ENCODE peak calls at places on chromosomes 11 and 22, in five cellular contexts. Y is GM12864, B is osteoblast, Q is astrocyte of the cerebellum, C is fibroblast of the aortic adventitia. L is an unnamed sample.

GRCh38 chr11:94767292-94767690 is 865 bp upstream of the AMOTL1 start:
- DNase-seq in Y (no peak), B (no peak), Q (no peak), C (no peak), L (no peak)

GRCh38 chr11:84103096-84103495 is 816.9 kb upstream of the CCDC90B start:
- DNase-seq in Y (no peak), B (no peak), Q (no peak), C (no peak), L (no peak)

GRCh38 chr11:76835928-76836612 is 24.6 kb upstream of the ACER3 start:
- DNase-seq in Y (no peak), B (no peak), Q (peak), C (peak), L (no peak)

GRCh38 chr22:41683616-41684015 is 5.1 kb downstream of the SNU13 start:
- DNase-seq in Y (no peak), B (peak), Q (no peak), C (no peak), L (no peak)

GRCh38 chr11:441418-442274 is at the start of gene ANO9:
- DNase-seq in Y (no peak), B (no peak), Q (no peak), C (no peak), L (no peak)

GRCh38 chr22:39996732-39997131 is 2.0 kb downstream of the FAM83F start:
- DNase-seq in Y (no peak), B (no peak), Q (no peak), C (no peak), L (no peak)

GRCh38 chr22:50399751-50400331 is 56.7 kb downstream of the PPP6R2 start:
- DNase-seq in Y (no peak), B (peak), Q (no peak), C (no peak), L (no peak)

GRCh38 chr11:129766858-129767604 is 48.6 kb upstream of the TMEM45B start:
- DNase-seq in Y (peak), B (no peak), Q (no peak), C (peak), L (no peak)

GRCh38 chr11:100778386-100778785 is 91.3 kb downstream of the ARHGAP42 start:
- DNase-seq in Y (no peak), B (no peak), Q (no peak), C (no peak), L (no peak)

GRCh38 chr11:15114501-15115475 is at the start of gene INSC:
- DNase-seq in Y (no peak), B (peak), Q (no peak), C (no peak), L (no peak)

GRCh38 chr22:27987557-27987956 is 68.5 kb upstream of the PITPNB start:
- DNase-seq in Y (no peak), B (peak), Q (peak), C (peak), L (peak)

GRCh38 chr22:24432059-24432853 is 4.9 kb downstream of the ADORA2A start:
- DNase-seq in Y (no peak), B (peak), Q (no peak), C (peak), L (no peak)

GRCh38 chr11:111531687-111532364 is 8.7 kb upstream of the LAYN start:
- DNase-seq in Y (peak), B (peak), Q (peak), C (peak), L (peak)

GRCh38 chr11:106395716-106396349 is 318.4 kb downstream of the AASDHPPT start:
- DNase-seq in Y (no peak), B (no peak), Q (no peak), C (no peak), L (no peak)

GRCh38 chr11:128424867-128425285 is 162.5 kb downstream of the ETS1 start:
- DNase-seq in Y (no peak), B (peak), Q (no peak), C (peak), L (no peak)

GRCh38 chr11:74462009-74462408 is 5.3 kb downstream of the KCNE3 start:
- DNase-seq in Y (no peak), B (peak), Q (no peak), C (peak), L (no peak)

GRCh38 chr22:45818130-45819085 is 146.8 kb downstream of the ATXN10 start:
- DNase-seq in Y (no peak), B (no peak), Q (no peak), C (no peak), L (no peak)

GRCh38 chr22:40628354-40629042 is 8.0 kb downstream of the MRTFA start:
- DNase-seq in Y (no peak), B (no peak), Q (peak), C (peak), L (no peak)

GRCh38 chr11:17012712-17013547 is 1.3 kb downstream of the PLEKHA7 start:
- DNase-seq in Y (no peak), B (peak), Q (peak), C (peak), L (no peak)

GRCh38 chr11:62133328-62134065 is 9.7 kb downstream of the INCENP start:
- DNase-seq in Y (no peak), B (peak), Q (no peak), C (no peak), L (no peak)

GRCh38 chr11:28303477-28304191 is 195.4 kb downstream of the METTL15 start:
- DNase-seq in Y (no peak), B (no peak), Q (no peak), C (peak), L (no peak)

GRCh38 chr11:45934580-45935318 is 12.3 kb downstream of the LARGE2 start:
- DNase-seq in Y (no peak), B (no peak), Q (no peak), C (no peak), L (no peak)

GRCh38 chr11:111063711-111064110 is 181.8 kb upstream of the POU2AF2 start:
- DNase-seq in Y (no peak), B (no peak), Q (no peak), C (peak), L (no peak)

GRCh38 chr22:50611341-50612060 is 10.9 kb downstream of the MAPK8IP2 start:
- DNase-seq in Y (no peak), B (peak), Q (no peak), C (no peak), L (no peak)

GRCh38 chr11:556857-557256 is 3.7 kb downstream of the LMNTD2 start:
- DNase-seq in Y (no peak), B (no peak), Q (no peak), C (no peak), L (no peak)

GRCh38 chr11:34431979-34432378 is 6.8 kb upstream of the CAT start:
- DNase-seq in Y (no peak), B (no peak), Q (no peak), C (no peak), L (no peak)

GRCh38 chr11:77557553-77557952 is 32.2 kb upstream of the AQP11 start:
- DNase-seq in Y (no peak), B (no peak), Q (no peak), C (no peak), L (no peak)

GRCh38 chr22:46417769-46418168 is 82.3 kb downstream of the TRMU start:
- DNase-seq in Y (no peak), B (no peak), Q (no peak), C (no peak), L (no peak)

GRCh38 chr11:17738350-17739207 is 4.0 kb downstream of the KCNC1 start:
- DNase-seq in Y (no peak), B (peak), Q (no peak), C (no peak), L (no peak)

DNA sequence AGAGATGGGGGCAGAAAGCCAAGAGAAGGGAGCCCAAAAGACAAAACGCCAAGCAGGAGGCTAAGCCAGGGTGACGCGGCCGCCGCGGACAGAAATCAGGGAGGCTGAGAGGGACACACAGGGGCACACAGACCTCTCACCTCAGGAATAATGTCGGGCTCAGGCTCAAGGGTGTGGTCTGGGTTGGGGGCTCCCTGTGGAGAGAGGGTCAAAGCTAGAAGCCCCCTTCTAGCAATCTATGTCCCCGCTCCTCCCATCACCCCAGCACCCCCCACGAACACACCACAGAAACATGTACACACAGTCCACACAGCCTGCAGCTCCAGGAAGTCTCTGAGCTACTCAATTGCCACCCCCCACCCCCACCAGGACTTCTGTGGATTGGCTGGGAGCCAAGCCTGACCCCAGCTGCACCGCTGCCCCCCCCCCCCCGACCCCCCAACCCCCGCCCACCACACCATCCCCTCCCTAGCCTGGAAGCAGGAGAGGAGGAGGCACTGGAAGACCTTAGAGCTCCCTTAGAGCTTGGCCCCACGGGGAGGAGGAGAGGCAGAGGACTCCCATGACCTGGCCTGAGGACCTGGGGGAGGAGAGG is 6.9 kb downstream of the BCL9L start:
- DNase-seq in Y (no peak), B (peak), Q (no peak), C (peak), L (no peak)
- H3K4me3 ChIP-seq in Y (no peak), B (peak), Q (peak), C (peak), L (peak)

GRCh38 chr11:2987881-2988280 is 4.2 kb downstream of the NAP1L4 start:
- DNase-seq in Y (no peak), B (no peak), Q (no peak), C (no peak), L (no peak)
- H3K4me3 ChIP-seq in Y (peak), B (peak), Q (no peak), C (peak), L (no peak)

GRCh38 chr22:44544523-44545433 is 46.7 kb upstream of the RTL6 start:
- DNase-seq in Y (no peak), B (no peak), Q (no peak), C (no peak), L (no peak)
- H3K4me3 ChIP-seq in Y (no peak), B (no peak), Q (no peak), C (no peak), L (no peak)

DNA sequence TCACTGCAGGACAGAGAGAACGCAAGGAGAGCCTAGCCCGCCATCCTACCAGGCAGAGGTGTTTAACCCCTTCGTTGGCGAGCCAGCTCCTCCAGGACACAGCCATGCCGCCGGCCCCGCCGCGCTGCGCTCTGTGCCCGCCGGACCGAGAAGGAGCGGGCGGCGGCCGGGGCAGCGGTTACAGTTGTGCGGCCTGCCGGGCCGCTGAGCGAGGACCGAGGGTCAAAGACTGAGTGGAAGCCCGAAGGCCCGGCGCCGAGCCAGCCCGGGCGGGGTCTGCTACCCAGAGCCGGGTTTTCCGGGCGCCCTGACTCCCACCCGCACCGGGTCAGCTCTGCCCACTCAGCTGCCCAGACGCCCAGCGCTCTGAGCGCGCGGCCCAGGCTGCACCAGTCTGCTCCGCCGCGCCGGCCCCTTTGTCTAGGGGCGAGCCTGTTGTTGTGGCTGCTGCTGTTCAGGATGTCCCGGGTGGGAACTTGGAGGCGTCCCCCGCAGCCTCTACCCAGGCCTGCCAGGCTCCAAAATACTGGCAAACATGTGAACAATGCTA is at the start of gene NOX4:
- DNase-seq in Y (no peak), B (peak), Q (no peak), C (peak), L (no peak)
- H3K4me3 ChIP-seq in Y (no peak), B (peak), Q (peak), C (peak), L (peak)

GRCh38 chr22:37696657-37697539 is at the start of gene TRIOBP:
- DNase-seq in Y (no peak), B (peak), Q (peak), C (peak), L (peak)
- H3K4me3 ChIP-seq in Y (peak), B (peak), Q (peak), C (peak), L (peak)

GRCh38 chr11:87035976-87036583 is 1.7 kb upstream of the TMEM135 start:
- DNase-seq in Y (no peak), B (peak), Q (no peak), C (no peak), L (no peak)

GRCh38 chr11:87036756-87037449 is 831 bp upstream of the TMEM135 start:
- DNase-seq in Y (no peak), B (peak), Q (no peak), C (no peak), L (no peak)

GRCh38 chr11:87038235-87038960 is 664 bp downstream of the TMEM135 start:
- DNase-seq in Y (no peak), B (peak), Q (no peak), C (no peak), L (no peak)

GRCh38 chr11:87039371-87039770 is 1.6 kb downstream of the TMEM135 start:
- DNase-seq in Y (no peak), B (peak), Q (no peak), C (peak), L (no peak)

DNA sequence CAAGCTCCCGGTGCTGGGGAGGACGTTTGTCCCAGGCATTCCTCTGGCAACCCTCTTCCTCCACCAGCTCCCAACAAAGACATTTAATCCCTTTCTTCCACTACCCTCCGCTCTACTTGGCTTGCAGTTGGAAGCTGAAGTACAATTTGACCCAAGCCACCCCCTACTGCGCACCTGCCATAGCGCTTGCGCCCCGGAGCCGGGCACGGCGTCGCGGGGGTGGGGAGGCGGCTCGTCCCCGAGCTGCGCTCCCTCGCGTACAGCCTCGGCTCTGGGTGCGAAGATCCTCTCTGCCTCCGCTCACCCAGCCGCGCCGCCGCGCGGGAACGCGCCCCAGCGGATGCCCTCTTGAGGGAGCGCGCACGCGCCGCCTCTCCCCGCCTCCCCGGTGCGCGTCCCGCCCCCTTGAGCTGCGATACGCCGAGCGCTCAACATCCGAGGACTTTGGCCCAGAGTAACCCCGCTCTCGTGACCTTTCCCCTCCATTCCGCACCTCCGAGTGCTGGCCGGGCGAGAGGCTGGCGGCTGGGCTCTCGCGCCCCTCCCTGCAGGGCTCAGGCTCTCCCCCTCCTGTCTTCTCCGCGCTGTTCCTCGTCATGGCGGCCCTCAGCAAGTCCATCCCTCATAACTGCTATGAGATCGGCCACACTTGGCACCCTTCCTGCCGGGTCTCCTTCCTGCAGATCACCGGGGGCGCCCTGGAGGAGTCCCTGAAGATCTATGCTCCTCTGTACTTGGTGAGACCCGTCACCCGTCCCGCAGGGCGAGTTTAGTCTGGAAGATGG is at the start of gene TMEM135:
- DNase-seq in Y (peak), B (peak), Q (peak), C (peak), L (peak)
- H3K4me3 ChIP-seq in Y (peak), B (peak), Q (peak), C (peak), L (peak)

DNA sequence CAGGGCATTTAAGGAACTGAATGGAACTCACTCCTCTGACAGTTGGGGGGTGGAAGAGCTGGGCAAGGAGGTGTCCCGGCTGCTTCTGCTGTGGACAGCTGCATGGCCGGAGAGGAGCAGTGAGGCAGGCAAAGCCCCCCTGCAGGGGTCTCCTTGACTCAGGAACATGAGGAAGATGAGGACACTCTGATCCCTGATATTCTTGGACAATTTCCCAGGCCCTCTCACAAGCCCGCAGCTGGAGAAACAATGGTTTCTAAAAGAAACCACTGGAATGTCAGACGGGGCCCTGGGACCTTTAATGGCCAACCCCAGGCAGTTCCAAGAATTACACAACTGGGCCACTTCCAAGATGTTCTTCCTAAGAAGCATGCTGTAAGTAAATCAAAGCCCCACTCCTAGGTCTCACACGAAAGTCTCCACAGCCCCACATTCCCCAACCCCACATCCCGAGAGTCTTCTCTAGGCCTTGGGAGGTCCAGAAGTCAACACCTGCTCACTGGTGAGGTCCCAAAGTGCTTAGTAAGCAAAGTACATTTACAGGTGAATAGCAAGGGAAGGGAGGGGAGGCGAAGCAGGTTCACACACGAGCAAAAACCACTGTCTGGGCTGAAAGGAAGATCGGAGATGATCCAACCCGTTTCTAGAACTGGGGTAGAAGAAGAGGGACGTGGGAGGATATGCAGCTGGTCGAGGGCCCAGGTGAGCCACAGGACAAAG is 1.0 kb upstream of the CCDC86 start:
- DNase-seq in Y (no peak), B (peak), Q (peak), C (peak), L (peak)
- H3K4me3 ChIP-seq in Y (no peak), B (peak), Q (no peak), C (peak), L (no peak)

DNA sequence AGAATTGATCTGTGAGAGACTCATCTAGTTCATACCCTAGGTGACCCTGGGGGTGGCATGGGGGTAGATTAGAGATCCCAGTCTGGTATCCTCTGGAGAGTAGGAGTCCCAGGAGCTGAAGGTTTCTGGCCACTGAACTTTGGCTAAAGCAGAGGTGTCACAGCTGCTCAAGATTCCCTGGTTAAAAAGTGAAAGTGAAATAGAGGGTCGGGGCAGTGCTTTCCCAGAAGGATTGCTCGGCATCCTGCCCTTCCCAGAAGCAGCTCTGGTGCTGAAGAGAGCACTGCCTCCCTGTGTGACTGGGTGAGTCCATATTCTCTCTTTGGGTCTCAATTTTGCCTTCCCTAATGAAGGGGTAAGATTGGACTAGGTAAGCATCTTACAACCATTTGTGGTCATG is 651 bp downstream of the IL18BP start:
- DNase-seq in Y (no peak), B (peak), Q (peak), C (peak), L (no peak)
- H3K4me3 ChIP-seq in Y (no peak), B (peak), Q (no peak), C (peak), L (no peak)

DNA sequence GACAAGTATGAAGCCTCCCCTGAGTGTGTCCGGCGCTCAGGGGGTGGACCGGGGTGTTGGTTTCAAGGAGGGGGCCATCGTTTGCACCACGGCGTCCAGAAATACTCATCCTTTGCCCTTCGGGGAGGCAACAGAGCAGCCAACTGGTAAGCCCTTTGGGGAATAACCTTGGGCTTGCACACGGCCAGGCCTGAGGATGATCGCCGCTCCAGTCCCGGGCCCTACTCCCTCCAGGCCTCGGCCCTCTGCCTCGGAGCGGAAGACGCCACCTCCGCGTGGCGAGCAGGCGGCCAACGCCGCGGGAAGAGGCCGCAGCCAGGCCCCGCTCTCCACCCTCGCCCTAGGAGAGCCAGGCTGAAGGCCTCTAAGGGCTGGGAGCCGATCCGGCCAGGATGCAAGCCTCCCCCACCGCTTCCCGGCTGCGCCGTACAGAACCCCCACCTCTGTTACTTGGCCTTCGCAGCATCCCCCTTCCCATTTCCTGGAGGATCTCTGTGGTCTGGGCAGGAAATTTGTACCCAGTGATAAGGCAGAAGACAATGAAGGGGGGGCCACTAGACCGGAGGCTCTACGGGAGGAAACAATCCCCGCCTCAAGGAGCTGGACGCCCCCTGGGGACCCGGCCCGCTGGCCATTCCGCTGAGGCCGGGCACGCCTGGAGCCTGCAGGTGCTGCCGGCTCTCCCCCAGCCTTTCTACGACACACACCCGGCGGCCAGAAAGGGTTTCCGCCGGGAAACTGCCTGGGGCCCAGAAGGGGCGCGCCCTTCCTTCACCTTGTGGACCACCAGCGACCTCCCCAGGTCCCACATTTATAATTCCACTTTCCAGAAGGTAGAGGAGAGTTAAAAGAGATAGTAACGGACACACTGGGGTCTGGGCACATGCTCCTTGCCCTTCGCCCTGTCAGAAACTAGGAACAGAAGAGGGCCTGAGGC is 2.6 kb downstream of the ESAM start:
- DNase-seq in Y (no peak), B (peak), Q (no peak), C (no peak), L (no peak)
- H3K4me3 ChIP-seq in Y (peak), B (peak), Q (no peak), C (no peak), L (no peak)

GRCh38 chr22:48118654-48119053 is 1356.2 kb downstream of the TBC1D22A start:
- DNase-seq in Y (no peak), B (no peak), Q (no peak), C (no peak), L (no peak)
- H3K4me3 ChIP-seq in Y (no peak), B (no peak), Q (no peak), C (no peak), L (no peak)